ENCODE peak calls at places on chromosomes 1 and 21, in nine cellular contexts. D, Z, E, R, N, H, I, T and X are unnamed samples.

GRCh38 chr21:46161180-46161799 is 5.9 kb upstream of the FTCD start:
- DNase-seq in D (no peak), Z (no peak), E (no peak), R (no peak), N (peak), H (no peak), I (no peak), T (no peak), X (no peak)

GRCh38 chr1:164743991-164744390 is 185.0 kb downstream of the PBX1 start:
- DNase-seq in D (no peak), Z (no peak), E (no peak), R (no peak), N (no peak), H (no peak), I (no peak), T (no peak), X (no peak)

GRCh38 chr21:45862544-45863207 is 118.9 kb upstream of the COL6A1 start:
- DNase-seq in D (no peak), Z (no peak), E (no peak), R (no peak), N (no peak), H (no peak), I (no peak), T (no peak), X (no peak)

GRCh38 chr21:33403128-33403785 is at the start of gene IFNGR2:
- DNase-seq in D (peak), Z (peak), E (no peak), R (peak), N (peak), H (no peak), I (peak), T (no peak), X (peak)

GRCh38 chr1:244792188-244792850 is 43.1 kb upstream of the COX20 start:
- DNase-seq in D (no peak), Z (no peak), E (no peak), R (no peak), N (no peak), H (peak), I (no peak), T (no peak), X (peak)

GRCh38 chr1:41936107-41936506 is 17.4 kb upstream of the HIVEP3 start:
- DNase-seq in D (no peak), Z (no peak), E (no peak), R (no peak), N (peak), H (no peak), I (peak), T (no peak), X (peak)

GRCh38 chr1:199529324-199529723 is 498.2 kb upstream of the NR5A2 start:
- DNase-seq in D (no peak), Z (no peak), E (no peak), R (no peak), N (no peak), H (no peak), I (no peak), T (no peak), X (no peak)

GRCh38 chr1:160669276-160669675 is 22.4 kb upstream of the SLAMF1 start:
- DNase-seq in D (no peak), Z (no peak), E (no peak), R (no peak), N (no peak), H (no peak), I (no peak), T (no peak), X (no peak)

GRCh38 chr1:33391669-33392068 is 39.2 kb downstream of the PHC2 start:
- DNase-seq in D (no peak), Z (no peak), E (no peak), R (no peak), N (no peak), H (no peak), I (no peak), T (no peak), X (no peak)

GRCh38 chr21:41133896-41134522 is 34.0 kb upstream of the BACE2 start:
- DNase-seq in D (no peak), Z (no peak), E (no peak), R (no peak), N (peak), H (peak), I (peak), T (no peak), X (peak)

GRCh38 chr1:204186597-204186996 is 9.7 kb downstream of the KISS1 start:
- DNase-seq in D (no peak), Z (no peak), E (no peak), R (no peak), N (no peak), H (no peak), I (no peak), T (no peak), X (no peak)

GRCh38 chr21:35084869-35085268 is 35.8 kb upstream of the RUNX1 start:
- DNase-seq in D (no peak), Z (no peak), E (no peak), R (no peak), N (no peak), H (peak), I (peak), T (no peak), X (peak)

GRCh38 chr1:109379907-109380306 is 17.8 kb downstream of the SORT1 start:
- DNase-seq in D (no peak), Z (no peak), E (no peak), R (no peak), N (no peak), H (no peak), I (no peak), T (no peak), X (no peak)

GRCh38 chr1:117976381-117976780 is 46.8 kb downstream of the WDR3 start:
- DNase-seq in D (no peak), Z (no peak), E (no peak), R (no peak), N (no peak), H (no peak), I (no peak), T (no peak), X (no peak)

GRCh38 chr1:181013144-181013543 is 9.5 kb downstream of the STX6 start:
- DNase-seq in D (no peak), Z (peak), E (no peak), R (no peak), N (no peak), H (no peak), I (no peak), T (no peak), X (no peak)

GRCh38 chr1:6476483-6476882 is 10.5 kb upstream of the TNFRSF25 start:
- DNase-seq in D (no peak), Z (no peak), E (no peak), R (no peak), N (no peak), H (no peak), I (no peak), T (no peak), X (no peak)

GRCh38 chr1:245334827-245335490 is 180.2 kb downstream of the KIF26B start:
- DNase-seq in D (no peak), Z (no peak), E (no peak), R (no peak), N (no peak), H (no peak), I (no peak), T (no peak), X (no peak)

GRCh38 chr1:153796786-153797659 is 21.8 kb downstream of the SLC27A3 start:
- DNase-seq in D (peak), Z (peak), E (no peak), R (peak), N (peak), H (no peak), I (peak), T (peak), X (peak)

GRCh38 chr21:37220433-37220980 is 46.6 kb downstream of the VPS26C start:
- DNase-seq in D (no peak), Z (no peak), E (no peak), R (no peak), N (peak), H (peak), I (peak), T (no peak), X (peak)

GRCh38 chr1:204576422-204576821 is 60.2 kb downstream of the MDM4 start:
- DNase-seq in D (no peak), Z (no peak), E (no peak), R (no peak), N (no peak), H (no peak), I (no peak), T (no peak), X (no peak)

GRCh38 chr1:203121186-203122015 is 6.1 kb upstream of the ADORA1 start:
- DNase-seq in D (no peak), Z (no peak), E (no peak), R (no peak), N (no peak), H (no peak), I (no peak), T (no peak), X (no peak)

GRCh38 chr1:9852410-9853301 is 28.9 kb upstream of the CLSTN1 start:
- DNase-seq in D (no peak), Z (no peak), E (no peak), R (no peak), N (no peak), H (peak), I (peak), T (peak), X (peak)

GRCh38 chr1:59819566-59820438 is 5.1 kb downstream of the HOOK1 start:
- DNase-seq in D (no peak), Z (no peak), E (no peak), R (no peak), N (no peak), H (no peak), I (no peak), T (no peak), X (no peak)

GRCh38 chr1:191590578-191590977 is 567.7 kb upstream of the RGS18 start:
- DNase-seq in D (no peak), Z (no peak), E (no peak), R (no peak), N (no peak), H (no peak), I (no peak), T (no peak), X (no peak)

GRCh38 chr1:169361281-169361680 is 6.3 kb downstream of the NME7 start:
- DNase-seq in D (no peak), Z (no peak), E (no peak), R (no peak), N (no peak), H (no peak), I (peak), T (no peak), X (peak)

GRCh38 chr1:246275036-246275435 is 232.0 kb downstream of the SMYD3 start:
- DNase-seq in D (no peak), Z (no peak), E (no peak), R (no peak), N (no peak), H (no peak), I (no peak), T (no peak), X (no peak)

GRCh38 chr21:35697321-35697808 is 363.0 kb downstream of the SETD4 start:
- DNase-seq in D (peak), Z (peak), E (no peak), R (no peak), N (peak), H (no peak), I (peak), T (peak), X (peak)

GRCh38 chr1:223210786-223211115 is 67.7 kb upstream of the TLR5 start:
- DNase-seq in D (no peak), Z (no peak), E (no peak), R (no peak), N (no peak), H (no peak), I (no peak), T (no peak), X (peak)

GRCh38 chr1:169680377-169681019 is 30.9 kb downstream of the SELL start:
- DNase-seq in D (no peak), Z (no peak), E (no peak), R (no peak), N (no peak), H (no peak), I (no peak), T (no peak), X (no peak)

GRCh38 chr1:85379203-85380136 is 85.5 kb downstream of the DDAH1 start:
- DNase-seq in D (no peak), Z (no peak), E (no peak), R (no peak), N (no peak), H (no peak), I (no peak), T (no peak), X (no peak)

GRCh38 chr1:220184503-220184902 is 87.8 kb downstream of the RAB3GAP2 start:
- DNase-seq in D (no peak), Z (no peak), E (no peak), R (no peak), N (no peak), H (no peak), I (peak), T (no peak), X (no peak)

GRCh38 chr1:206798384-206798996 is 26.2 kb upstream of the IL10 start:
- DNase-seq in D (no peak), Z (no peak), E (no peak), R (no peak), N (no peak), H (no peak), I (no peak), T (no peak), X (no peak)

GRCh38 chr1:227167276-227167829 is 150.9 kb downstream of the CDC42BPA start:
- DNase-seq in D (no peak), Z (no peak), E (no peak), R (no peak), N (no peak), H (no peak), I (no peak), T (no peak), X (no peak)

GRCh38 chr21:26351661-26352060 is 181.1 kb upstream of the APP start:
- DNase-seq in D (no peak), Z (no peak), E (no peak), R (no peak), N (no peak), H (no peak), I (no peak), T (no peak), X (peak)

GRCh38 chr1:175062339-175062738 is 5.3 kb upstream of the TNN start:
- DNase-seq in D (no peak), Z (no peak), E (no peak), R (no peak), N (no peak), H (no peak), I (no peak), T (no peak), X (no peak)